ENCODE peak calls at places on chromosomes 7 and 10, in nine cellular contexts. J, I, Y, G, Z, P, X, Q and F are unnamed samples.

GRCh38 chr7:818031-818699 is 14.1 kb upstream of the SUN1 start:
- DNase-seq in J (no peak), I (no peak), Y (peak; percentile 54), G (peak; percentile 30), Z (no peak), P (no peak), X (no peak), Q (no peak), F (peak; percentile 9)

GRCh38 chr10:69481280-69481679 is 30.0 kb downstream of the TSPAN15 start:
- DNase-seq in J (no peak), I (no peak), Y (no peak), G (no peak), Z (no peak), P (no peak), X (no peak), Q (no peak), F (no peak)

GRCh38 chr7:65438593-65438992 is 64.9 kb downstream of the ZNF92 start:
- DNase-seq in J (no peak), I (no peak), Y (peak; percentile 7), G (no peak), Z (no peak), P (no peak), X (no peak), Q (peak; percentile 88), F (no peak)

GRCh38 chr7:130420943-130421578 is 19.8 kb downstream of the CEP41 start:
- DNase-seq in J (no peak), I (no peak), Y (no peak), G (no peak), Z (no peak), P (no peak), X (peak; percentile 35), Q (no peak), F (no peak)

GRCh38 chr10:131170042-131170983 is 141.2 kb downstream of the TCERG1L start:
- DNase-seq in J (no peak), I (no peak), Y (no peak), G (no peak), Z (no peak), P (no peak), X (no peak), Q (no peak), F (peak; percentile 36)

GRCh38 chr10:15782851-15783250 is 63.1 kb upstream of the ITGA8 start:
- DNase-seq in J (no peak), I (no peak), Y (no peak), G (no peak), Z (no peak), P (no peak), X (no peak), Q (no peak), F (no peak)

GRCh38 chr7:116598278-116598677 is 73.4 kb downstream of the CAV1 start:
- DNase-seq in J (no peak), I (no peak), Y (no peak), G (peak; percentile 65), Z (no peak), P (no peak), X (no peak), Q (no peak), F (no peak)

GRCh38 chr10:88270871-88271713 is 312.0 kb downstream of the RNLS start:
- DNase-seq in J (no peak), I (no peak), Y (no peak), G (no peak), Z (peak; percentile 62), P (no peak), X (no peak), Q (no peak), F (no peak)

GRCh38 chr10:124287791-124288190 is 130.9 kb downstream of the OAT start:
- DNase-seq in J (no peak), I (no peak), Y (no peak), G (no peak), Z (no peak), P (no peak), X (no peak), Q (no peak), F (peak; percentile 40)

GRCh38 chr7:101817031-101817929 is at the start of gene CUX1:
- DNase-seq in J (no peak), I (no peak), Y (no peak), G (peak; percentile 71), Z (peak; percentile 33), P (peak; percentile 66), X (no peak), Q (no peak), F (peak; percentile 70)

GRCh38 chr10:26556756-26557640 is 118.9 kb downstream of the APBB1IP start:
- DNase-seq in J (no peak), I (peak; percentile 19), Y (peak; percentile 43), G (peak; percentile 56), Z (peak; percentile 23), P (no peak), X (peak; percentile 15), Q (no peak), F (no peak)

GRCh38 chr7:38548605-38549004 is 82.6 kb downstream of the AMPH start:
- DNase-seq in J (no peak), I (peak; percentile 29), Y (no peak), G (no peak), Z (no peak), P (peak; percentile 41), X (peak; percentile 34), Q (no peak), F (no peak)

GRCh38 chr7:17298102-17298839 is at the start of gene AHR:
- DNase-seq in J (peak; percentile 92), I (peak; percentile 74), Y (peak; percentile 93), G (peak; percentile 6), Z (peak; percentile 88), P (peak; percentile 95), X (peak; percentile 76), Q (peak; percentile 78), F (peak; percentile 98)

GRCh38 chr10:51852297-51852696 is 152.9 kb upstream of the CSTF2T start:
- DNase-seq in J (no peak), I (no peak), Y (no peak), G (no peak), Z (no peak), P (no peak), X (no peak), Q (no peak), F (no peak)

GRCh38 chr7:151940048-151940845 is 16.0 kb upstream of the GALNTL5 start:
- DNase-seq in J (no peak), I (no peak), Y (no peak), G (no peak), Z (no peak), P (no peak), X (no peak), Q (no peak), F (peak; percentile 72)

GRCh38 chr10:101639141-101639900 is 51.2 kb downstream of the DPCD start:
- DNase-seq in J (no peak), I (no peak), Y (no peak), G (no peak), Z (no peak), P (no peak), X (no peak), Q (no peak), F (peak; percentile 40)

GRCh38 chr10:48899781-48900180 is 39.9 kb downstream of the LRRC18 start:
- DNase-seq in J (no peak), I (no peak), Y (no peak), G (no peak), Z (no peak), P (no peak), X (no peak), Q (no peak), F (no peak)

GRCh38 chr10:132099701-132100481 is 34.1 kb downstream of the JAKMIP3 start:
- DNase-seq in J (no peak), I (no peak), Y (no peak), G (no peak), Z (no peak), P (no peak), X (no peak), Q (no peak), F (no peak)

GRCh38 chr10:101950227-101950626 is 105.7 kb downstream of the ARMH3 start:
- DNase-seq in J (no peak), I (no peak), Y (no peak), G (no peak), Z (no peak), P (no peak), X (no peak), Q (no peak), F (no peak)

GRCh38 chr10:80168679-80169380 is 36.3 kb downstream of the PLAC9 start:
- DNase-seq in J (no peak), I (no peak), Y (no peak), G (peak; percentile 67), Z (peak; percentile 18), P (no peak), X (no peak), Q (no peak), F (peak; percentile 69)

GRCh38 chr10:48695636-48696534 is 11.2 kb downstream of the WDFY4 start:
- DNase-seq in J (no peak), I (no peak), Y (no peak), G (no peak), Z (no peak), P (no peak), X (no peak), Q (no peak), F (no peak)

GRCh38 chr7:102287465-102288146 is 938 bp downstream of the SH2B2 start:
- DNase-seq in J (no peak), I (no peak), Y (no peak), G (no peak), Z (peak; percentile 27), P (peak; percentile 52), X (no peak), Q (no peak), F (peak; percentile 77)

GRCh38 chr7:106938803-106939202 is 73.7 kb downstream of the PIK3CG start:
- DNase-seq in J (no peak), I (no peak), Y (no peak), G (no peak), Z (no peak), P (no peak), X (no peak), Q (no peak), F (no peak)

GRCh38 chr7:88401009-88401623 is 94.4 kb upstream of the STEAP4 start:
- DNase-seq in J (no peak), I (peak; percentile 5), Y (no peak), G (peak; percentile 13), Z (no peak), P (no peak), X (no peak), Q (no peak), F (no peak)

GRCh38 chr7:21367081-21367480 is 60.8 kb upstream of the SP4 start:
- DNase-seq in J (no peak), I (peak; percentile 88), Y (no peak), G (no peak), Z (no peak), P (no peak), X (peak; percentile 88), Q (no peak), F (no peak)

GRCh38 chr7:5692845-5693278 is 88.6 kb downstream of the RNF216 start:
- DNase-seq in J (no peak), I (peak; percentile 50), Y (no peak), G (no peak), Z (no peak), P (no peak), X (peak; percentile 66), Q (no peak), F (no peak)

GRCh38 chr10:112261281-112261822 is 21.8 kb upstream of the TECTB start:
- DNase-seq in J (no peak), I (no peak), Y (peak; percentile 58), G (peak; percentile 13), Z (no peak), P (no peak), X (no peak), Q (no peak), F (no peak)

GRCh38 chr10:127243490-127244272 is 47.3 kb upstream of the INSYN2A start:
- DNase-seq in J (no peak), I (no peak), Y (no peak), G (peak; percentile 3), Z (peak; percentile 23), P (peak; percentile 58), X (no peak), Q (no peak), F (no peak)

GRCh38 chr7:29102554-29103151 is 43.7 kb downstream of the CPVL start:
- DNase-seq in J (peak; percentile 44), I (peak; percentile 43), Y (peak; percentile 29), G (peak; percentile 19), Z (peak; percentile 33), P (peak; percentile 80), X (no peak), Q (no peak), F (peak; percentile 81)

GRCh38 chr7:43199333-43199732 is 86.9 kb downstream of the HECW1 start:
- DNase-seq in J (no peak), I (no peak), Y (no peak), G (no peak), Z (no peak), P (no peak), X (no peak), Q (no peak), F (no peak)

GRCh38 chr10:12237265-12238220 is 41.6 kb downstream of the CDC123 start:
- DNase-seq in J (no peak), I (no peak), Y (no peak), G (no peak), Z (no peak), P (no peak), X (no peak), Q (peak; percentile 38), F (no peak)